ENCODE peak calls at places on chromosome 2, in ten cellular contexts. One of them, this sample, is unnamed.

GRCh38 chr2:1140389-1141003 is 189.8 kb downstream of the SNTG2 start:
- DNase-seq in foreskin fibroblast: no peak
- DNase-seq in neural crest cell: peak
- DNase-seq in pancreas: peak
- DNase-seq in choroid plexus epithelial cell: peak
- DNase-seq in GM10248: peak
- DNase-seq in ascending aorta: no peak
- DNase-seq in A673: peak
- DNase-seq in left ventricle myocardium inferior: no peak
- DNase-seq in heart left ventricle: no peak
- DNase-seq in this sample: peak

GRCh38 chr2:43328157-43328556 is 101.8 kb upstream of the ZFP36L2 start:
- DNase-seq in neural crest cell: no peak
- DNase-seq in choroid plexus epithelial cell: no peak
- DNase-seq in A673: no peak
- DNase-seq in heart left ventricle: peak
- DNase-seq in pancreas: no peak
- DNase-seq in foreskin fibroblast: no peak
- DNase-seq in GM10248: no peak
- DNase-seq in ascending aorta: no peak
- DNase-seq in left ventricle myocardium inferior: no peak
- DNase-seq in this sample: no peak

GRCh38 chr2:149885946-149886345 is 298.4 kb upstream of the MMADHC start:
- DNase-seq in heart left ventricle: no peak
- DNase-seq in A673: no peak
- DNase-seq in GM10248: no peak
- DNase-seq in pancreas: no peak
- DNase-seq in choroid plexus epithelial cell: peak
- DNase-seq in neural crest cell: no peak
- DNase-seq in left ventricle myocardium inferior: no peak
- DNase-seq in ascending aorta: no peak
- DNase-seq in foreskin fibroblast: no peak
- DNase-seq in this sample: no peak

GRCh38 chr2:44559108-44559507 is 197.4 kb downstream of the CAMKMT start:
- DNase-seq in heart left ventricle: no peak
- DNase-seq in choroid plexus epithelial cell: no peak
- DNase-seq in ascending aorta: no peak
- DNase-seq in A673: no peak
- DNase-seq in left ventricle myocardium inferior: no peak
- DNase-seq in GM10248: no peak
- DNase-seq in neural crest cell: no peak
- DNase-seq in pancreas: no peak
- DNase-seq in foreskin fibroblast: no peak
- DNase-seq in this sample: no peak

GRCh38 chr2:205650450-205650849 is 31.9 kb upstream of the NRP2 start:
- DNase-seq in neural crest cell: peak
- DNase-seq in A673: no peak
- DNase-seq in foreskin fibroblast: peak
- DNase-seq in ascending aorta: no peak
- DNase-seq in GM10248: no peak
- DNase-seq in left ventricle myocardium inferior: no peak
- DNase-seq in heart left ventricle: no peak
- DNase-seq in pancreas: no peak
- DNase-seq in choroid plexus epithelial cell: peak
- DNase-seq in this sample: no peak

GRCh38 chr2:48600204-48600813 is 17.3 kb upstream of the GTF2A1L start:
- DNase-seq in GM10248: peak
- DNase-seq in choroid plexus epithelial cell: peak
- DNase-seq in pancreas: no peak
- DNase-seq in ascending aorta: no peak
- DNase-seq in heart left ventricle: no peak
- DNase-seq in left ventricle myocardium inferior: no peak
- DNase-seq in A673: peak
- DNase-seq in foreskin fibroblast: peak
- DNase-seq in neural crest cell: peak
- DNase-seq in this sample: peak

GRCh38 chr2:131094655-131095281 is 1.5 kb upstream of the FAM168B start:
- DNase-seq in GM10248: no peak
- DNase-seq in heart left ventricle: no peak
- DNase-seq in neural crest cell: no peak
- DNase-seq in ascending aorta: no peak
- DNase-seq in foreskin fibroblast: peak
- DNase-seq in choroid plexus epithelial cell: peak
- DNase-seq in A673: no peak
- DNase-seq in left ventricle myocardium inferior: no peak
- DNase-seq in pancreas: no peak
- DNase-seq in this sample: no peak

GRCh38 chr2:177547772-177548171 is 155.2 kb downstream of the AGPS start:
- DNase-seq in GM10248: no peak
- DNase-seq in heart left ventricle: no peak
- DNase-seq in ascending aorta: no peak
- DNase-seq in foreskin fibroblast: no peak
- DNase-seq in choroid plexus epithelial cell: no peak
- DNase-seq in A673: no peak
- DNase-seq in neural crest cell: no peak
- DNase-seq in left ventricle myocardium inferior: no peak
- DNase-seq in pancreas: no peak
- DNase-seq in this sample: no peak

GRCh38 chr2:68789603-68790002 is 55.0 kb downstream of the ARHGAP25 start:
- DNase-seq in GM10248: peak
- DNase-seq in foreskin fibroblast: no peak
- DNase-seq in pancreas: no peak
- DNase-seq in ascending aorta: no peak
- DNase-seq in A673: no peak
- DNase-seq in neural crest cell: no peak
- DNase-seq in left ventricle myocardium inferior: no peak
- DNase-seq in heart left ventricle: no peak
- DNase-seq in choroid plexus epithelial cell: no peak
- DNase-seq in this sample: no peak

GRCh38 chr2:96116879-96117533 is 635 bp upstream of the ADRA2B start:
- DNase-seq in pancreas: peak
- DNase-seq in A673: peak
- DNase-seq in neural crest cell: peak
- DNase-seq in GM10248: peak
- DNase-seq in ascending aorta: no peak
- DNase-seq in heart left ventricle: peak
- DNase-seq in left ventricle myocardium inferior: peak
- DNase-seq in foreskin fibroblast: peak
- DNase-seq in choroid plexus epithelial cell: peak
- DNase-seq in this sample: peak

GRCh38 chr2:154400891-154401290 is 297.6 kb upstream of the KCNJ3 start:
- DNase-seq in A673: no peak
- DNase-seq in heart left ventricle: no peak
- DNase-seq in ascending aorta: no peak
- DNase-seq in choroid plexus epithelial cell: no peak
- DNase-seq in pancreas: no peak
- DNase-seq in left ventricle myocardium inferior: no peak
- DNase-seq in neural crest cell: no peak
- DNase-seq in foreskin fibroblast: no peak
- DNase-seq in GM10248: no peak
- DNase-seq in this sample: no peak

GRCh38 chr2:154403242-154403790 is 295.2 kb upstream of the KCNJ3 start:
- DNase-seq in left ventricle myocardium inferior: no peak
- DNase-seq in neural crest cell: no peak
- DNase-seq in ascending aorta: no peak
- DNase-seq in foreskin fibroblast: no peak
- DNase-seq in choroid plexus epithelial cell: no peak
- DNase-seq in pancreas: no peak
- DNase-seq in GM10248: no peak
- DNase-seq in heart left ventricle: no peak
- DNase-seq in A673: no peak
- DNase-seq in this sample: no peak

GRCh38 chr2:154402138-154402714 is 296.3 kb upstream of the KCNJ3 start:
- DNase-seq in GM10248: no peak
- DNase-seq in pancreas: no peak
- DNase-seq in neural crest cell: no peak
- DNase-seq in choroid plexus epithelial cell: peak
- DNase-seq in heart left ventricle: no peak
- DNase-seq in ascending aorta: no peak
- DNase-seq in foreskin fibroblast: peak
- DNase-seq in left ventricle myocardium inferior: no peak
- DNase-seq in A673: peak
- DNase-seq in this sample: no peak
- TF ChIP-seq CTCF in GM10248: peak
- TF ChIP-seq CTCF in pancreas: no peak
- TF ChIP-seq CTCF in neural crest cell: peak
- TF ChIP-seq CTCF in choroid plexus epithelial cell: peak
- TF ChIP-seq CTCF in heart left ventricle: peak
- TF ChIP-seq CTCF in ascending aorta: no peak
- TF ChIP-seq CTCF in foreskin fibroblast: peak
- TF ChIP-seq CTCF in left ventricle myocardium inferior: peak
- TF ChIP-seq CTCF in A673: peak
- TF ChIP-seq CTCF in this sample: no peak

GRCh38 chr2:227479865-227480475 is 8.0 kb downstream of the AGFG1 start:
- DNase-seq in ascending aorta: no peak
- DNase-seq in neural crest cell: no peak
- DNase-seq in left ventricle myocardium inferior: no peak
- DNase-seq in heart left ventricle: no peak
- DNase-seq in choroid plexus epithelial cell: peak
- DNase-seq in GM10248: no peak
- DNase-seq in A673: peak
- DNase-seq in foreskin fibroblast: peak
- DNase-seq in pancreas: no peak
- DNase-seq in this sample: no peak
- TF ChIP-seq CTCF in ascending aorta: peak
- TF ChIP-seq CTCF in neural crest cell: peak
- TF ChIP-seq CTCF in left ventricle myocardium inferior: peak
- TF ChIP-seq CTCF in heart left ventricle: peak
- TF ChIP-seq CTCF in choroid plexus epithelial cell: peak
- TF ChIP-seq CTCF in GM10248: peak
- TF ChIP-seq CTCF in A673: peak
- TF ChIP-seq CTCF in foreskin fibroblast: no peak
- TF ChIP-seq CTCF in pancreas: no peak
- TF ChIP-seq CTCF in this sample: peak

GRCh38 chr2:62464608-62465007 is 41.4 kb downstream of the TMEM17 start:
- DNase-seq in GM10248: no peak
- DNase-seq in heart left ventricle: no peak
- DNase-seq in A673: no peak
- DNase-seq in choroid plexus epithelial cell: no peak
- DNase-seq in pancreas: no peak
- DNase-seq in ascending aorta: no peak
- DNase-seq in neural crest cell: no peak
- DNase-seq in foreskin fibroblast: peak
- DNase-seq in left ventricle myocardium inferior: no peak
- DNase-seq in this sample: no peak
- TF ChIP-seq CTCF in GM10248: no peak
- TF ChIP-seq CTCF in heart left ventricle: no peak
- TF ChIP-seq CTCF in A673: no peak
- TF ChIP-seq CTCF in choroid plexus epithelial cell: no peak
- TF ChIP-seq CTCF in pancreas: no peak
- TF ChIP-seq CTCF in ascending aorta: no peak
- TF ChIP-seq CTCF in neural crest cell: no peak
- TF ChIP-seq CTCF in foreskin fibroblast: no peak
- TF ChIP-seq CTCF in left ventricle myocardium inferior: no peak
- TF ChIP-seq CTCF in this sample: no peak

GRCh38 chr2:38076250-38076709 is 329 bp upstream of the CYP1B1 start:
- DNase-seq in heart left ventricle: peak
- DNase-seq in left ventricle myocardium inferior: peak
- DNase-seq in ascending aorta: no peak
- DNase-seq in neural crest cell: peak
- DNase-seq in foreskin fibroblast: peak
- DNase-seq in pancreas: peak
- DNase-seq in A673: peak
- DNase-seq in GM10248: peak
- DNase-seq in choroid plexus epithelial cell: peak
- DNase-seq in this sample: peak
- TF ChIP-seq CTCF in heart left ventricle: peak
- TF ChIP-seq CTCF in left ventricle myocardium inferior: no peak
- TF ChIP-seq CTCF in ascending aorta: peak
- TF ChIP-seq CTCF in neural crest cell: peak
- TF ChIP-seq CTCF in foreskin fibroblast: peak
- TF ChIP-seq CTCF in pancreas: no peak
- TF ChIP-seq CTCF in A673: peak
- TF ChIP-seq CTCF in GM10248: peak
- TF ChIP-seq CTCF in choroid plexus epithelial cell: peak
- TF ChIP-seq CTCF in this sample: peak

GRCh38 chr2:80322958-80323357 is 18.4 kb upstream of the LRRTM1 start:
- DNase-seq in GM10248: no peak
- DNase-seq in pancreas: no peak
- DNase-seq in ascending aorta: no peak
- DNase-seq in A673: no peak
- DNase-seq in choroid plexus epithelial cell: no peak
- DNase-seq in left ventricle myocardium inferior: no peak
- DNase-seq in foreskin fibroblast: no peak
- DNase-seq in heart left ventricle: no peak
- DNase-seq in neural crest cell: no peak
- DNase-seq in this sample: no peak
- TF ChIP-seq CTCF in GM10248: no peak
- TF ChIP-seq CTCF in pancreas: no peak
- TF ChIP-seq CTCF in ascending aorta: no peak
- TF ChIP-seq CTCF in A673: no peak
- TF ChIP-seq CTCF in choroid plexus epithelial cell: no peak
- TF ChIP-seq CTCF in left ventricle myocardium inferior: no peak
- TF ChIP-seq CTCF in foreskin fibroblast: no peak
- TF ChIP-seq CTCF in heart left ventricle: no peak
- TF ChIP-seq CTCF in neural crest cell: no peak
- TF ChIP-seq CTCF in this sample: no peak

GRCh38 chr2:170717991-170718589 is 3.0 kb downstream of the SP5 start:
- DNase-seq in neural crest cell: no peak
- DNase-seq in foreskin fibroblast: peak
- DNase-seq in ascending aorta: no peak
- DNase-seq in A673: no peak
- DNase-seq in left ventricle myocardium inferior: no peak
- DNase-seq in heart left ventricle: no peak
- DNase-seq in pancreas: no peak
- DNase-seq in choroid plexus epithelial cell: no peak
- DNase-seq in GM10248: no peak
- DNase-seq in this sample: no peak

GRCh38 chr2:170719810-170720209 is 4.7 kb downstream of the SP5 start:
- DNase-seq in choroid plexus epithelial cell: no peak
- DNase-seq in neural crest cell: no peak
- DNase-seq in A673: no peak
- DNase-seq in heart left ventricle: no peak
- DNase-seq in GM10248: no peak
- DNase-seq in ascending aorta: no peak
- DNase-seq in left ventricle myocardium inferior: no peak
- DNase-seq in pancreas: no peak
- DNase-seq in foreskin fibroblast: no peak
- DNase-seq in this sample: no peak

GRCh38 chr2:170717599-170717963 is 2.4 kb downstream of the SP5 start:
- DNase-seq in pancreas: no peak
- DNase-seq in left ventricle myocardium inferior: no peak
- DNase-seq in GM10248: no peak
- DNase-seq in ascending aorta: no peak
- DNase-seq in foreskin fibroblast: peak
- DNase-seq in neural crest cell: no peak
- DNase-seq in A673: no peak
- DNase-seq in choroid plexus epithelial cell: no peak
- DNase-seq in heart left ventricle: no peak
- DNase-seq in this sample: no peak

GRCh38 chr2:170721678-170722077 is 6.5 kb downstream of the SP5 start:
- DNase-seq in A673: no peak
- DNase-seq in choroid plexus epithelial cell: no peak
- DNase-seq in pancreas: no peak
- DNase-seq in foreskin fibroblast: no peak
- DNase-seq in heart left ventricle: no peak
- DNase-seq in ascending aorta: no peak
- DNase-seq in GM10248: no peak
- DNase-seq in left ventricle myocardium inferior: no peak
- DNase-seq in neural crest cell: no peak
- DNase-seq in this sample: no peak

GRCh38 chr2:170723446-170723958 is 8.4 kb downstream of the SP5 start:
- DNase-seq in choroid plexus epithelial cell: no peak
- DNase-seq in GM10248: no peak
- DNase-seq in A673: no peak
- DNase-seq in pancreas: no peak
- DNase-seq in foreskin fibroblast: no peak
- DNase-seq in left ventricle myocardium inferior: no peak
- DNase-seq in ascending aorta: no peak
- DNase-seq in neural crest cell: no peak
- DNase-seq in heart left ventricle: no peak
- DNase-seq in this sample: no peak
- TF ChIP-seq CTCF in choroid plexus epithelial cell: no peak
- TF ChIP-seq CTCF in GM10248: no peak
- TF ChIP-seq CTCF in A673: no peak
- TF ChIP-seq CTCF in pancreas: no peak
- TF ChIP-seq CTCF in foreskin fibroblast: no peak
- TF ChIP-seq CTCF in left ventricle myocardium inferior: no peak
- TF ChIP-seq CTCF in ascending aorta: no peak
- TF ChIP-seq CTCF in neural crest cell: no peak
- TF ChIP-seq CTCF in heart left ventricle: no peak
- TF ChIP-seq CTCF in this sample: no peak

This sample was measured in testis.